ENCODE peak calls at places on chromosome 19, in seven cellular contexts. W is tibial nerve, B is HepG2, P is IMR-90, L is upper lobe of right lung, M is keratinocyte, Q is GM23338. T is an unnamed sample. For H3K4me1, the result is how much of the 10 kb centered on the place peaks cover.

GRCh38 chr19:53549354-53549753 is 11.4 kb downstream of the ZNF331 start:
- DNase-seq in Q (peak), B (no peak), L (no peak), P (peak), M (no peak), W (no peak), T (no peak)

GRCh38 chr19:44869728-44870470 is 21.2 kb upstream of the TOMM40 start:
- DNase-seq in M (no peak), Q (no peak), B (no peak), L (peak), P (peak), W (no peak), T (no peak)

GRCh38 chr19:39507715-39508364 is 7.1 kb upstream of the SELENOV start:
- DNase-seq in P (no peak), W (no peak), B (no peak), Q (no peak), L (no peak), M (no peak), T (no peak)

GRCh38 chr19:38375098-38375493 is 725 bp downstream of the PSMD8 start:
- DNase-seq in Q (no peak), L (no peak), B (no peak), W (no peak), P (peak), M (no peak), T (no peak)

GRCh38 chr19:35907377-35907745 is 734 bp downstream of the TYROBP start:
- DNase-seq in Q (no peak), P (no peak), M (no peak), B (no peak), L (peak), W (no peak), T (no peak)

GRCh38 chr19:39014037-39014436 is 18.3 kb downstream of the FBXO27 start:
- DNase-seq in Q (no peak), P (no peak), B (no peak), M (no peak), W (no peak), L (no peak), T (no peak)

GRCh38 chr19:11931051-11931450 is 6.1 kb downstream of the ZNF700 start:
- DNase-seq in W (no peak), L (no peak), Q (no peak), P (peak), M (no peak), B (no peak), T (no peak)

GRCh38 chr19:28021316-28022185 is 1191.4 kb downstream of the UQCRFS1 start:
- DNase-seq in Q (no peak), M (no peak), W (no peak), P (no peak), B (no peak), L (no peak), T (no peak)

GRCh38 chr19:13208131-13208963 is 58.1 kb downstream of the IER2 start:
- DNase-seq in L (peak), Q (no peak), B (no peak), M (no peak), P (peak), W (peak), T (no peak)

GRCh38 chr19:19403373-19403901 is 2.0 kb upstream of the GATAD2A start:
- DNase-seq in P (peak), L (no peak), Q (no peak), W (no peak), B (no peak), M (no peak), T (no peak)

GRCh38 chr19:33291623-33292534 is 10.5 kb downstream of the CEBPA start:
- DNase-seq in P (no peak), B (no peak), W (no peak), M (no peak), L (peak), Q (no peak), T (no peak)

GRCh38 chr19:48354332-48354992 is 9.3 kb downstream of the TMEM143 start:
- DNase-seq in M (no peak), L (no peak), P (peak), W (no peak), Q (no peak), B (peak), T (no peak)

GRCh38 chr19:3243851-3244700 is 19.6 kb downstream of the CELF5 start:
- DNase-seq in L (no peak), M (peak), W (no peak), Q (peak), P (peak), B (peak), T (no peak)

GRCh38 chr19:4722671-4723464 is 774 bp downstream of the DPP9 start:
- DNase-seq in B (no peak), M (no peak), L (no peak), W (no peak), P (peak), Q (no peak), T (no peak)

GRCh38 chr19:4086336-4086953 is 19.7 kb upstream of the ZBTB7A start:
- DNase-seq in L (no peak), M (no peak), W (no peak), P (no peak), B (no peak), Q (no peak), T (no peak)

GRCh38 chr19:47176627-47177090 is 46.0 kb downstream of the SAE1 start:
- DNase-seq in M (no peak), P (peak), B (no peak), W (no peak), L (no peak), Q (no peak), T (no peak)

GRCh38 chr19:50060107-50060506 is 34.3 kb downstream of the ZNF473 start:
- DNase-seq in L (no peak), Q (no peak), W (no peak), M (no peak), P (no peak), B (no peak), T (no peak)

GRCh38 chr19:11418518-11419506 is at the start of gene RGL3:
- DNase-seq in L (peak), W (no peak), P (no peak), Q (peak), B (no peak), M (no peak), T (no peak)

GRCh38 chr19:50695251-50696064 is 24.1 kb downstream of the SHANK1 start:
- DNase-seq in P (no peak), M (no peak), L (no peak), Q (peak), B (no peak), W (no peak), T (no peak)

GRCh38 chr19:50492303-50493052 is 15.8 kb upstream of the GARIN5A start:
- DNase-seq in B (no peak), Q (no peak), M (no peak), W (no peak), P (no peak), L (peak), T (no peak)

GRCh38 chr19:45130888-45131615 is 29.7 kb downstream of the NKPD1 start:
- DNase-seq in L (no peak), M (no peak), W (no peak), P (peak), B (peak), Q (no peak), T (no peak)

GRCh38 chr19:2716275-2716650 is 4.9 kb downstream of the DIRAS1 start:
- DNase-seq in Q (no peak), M (no peak), B (no peak), P (no peak), W (no peak), L (no peak), T (no peak)

GRCh38 chr19:46271488-46272197 is 25.2 kb upstream of the HIF3A start:
- DNase-seq in Q (no peak), M (no peak), P (peak), W (no peak), B (no peak), L (no peak), T (no peak)

GRCh38 chr19:47445937-47446402 is 25.7 kb downstream of the SLC8A2 start:
- DNase-seq in L (peak), B (no peak), Q (peak), M (no peak), W (no peak), P (no peak), T (no peak)

GRCh38 chr19:41192574-41193419 is at the start of gene CYP2S1:
- DNase-seq in Q (peak), P (peak), M (no peak), W (no peak), B (no peak), L (peak), T (no peak)

GRCh38 chr19:17685451-17686026 is 2.6 kb downstream of the UNC13A start:
- DNase-seq in L (no peak), P (no peak), Q (peak), W (no peak), B (no peak), M (no peak), T (no peak)

GRCh38 chr19:18450934-18451836 is 13.3 kb upstream of the ISYNA1 start:
- DNase-seq in L (peak), P (peak), M (no peak), B (peak), Q (peak), W (peak), T (no peak)

GRCh38 chr19:31908486-31909255 is 436.7 kb upstream of the ZNF507 start:
- DNase-seq in M (no peak), Q (no peak), W (no peak), L (no peak), B (no peak), P (no peak), T (no peak)

GRCh38 chr19:2695288-2695866 is 7.1 kb downstream of the GNG7 start:
- DNase-seq in P (no peak), Q (no peak), B (no peak), W (no peak), L (no peak), M (no peak), T (no peak)

GRCh38 chr19:46489445-46490272 is 6.0 kb downstream of the PNMA8B start:
- DNase-seq in W (peak), L (peak), Q (peak), P (peak), M (no peak), B (no peak), T (peak)

GRCh38 chr19:29483944-29484581 is 41.7 kb upstream of the VSTM2B start:
- DNase-seq in L (peak), B (no peak), M (no peak), P (no peak), Q (no peak), W (no peak), T (no peak)

GRCh38 chr19:18294467-18294864 is 13.0 kb upstream of the JUND start:
- DNase-seq in P (no peak), B (no peak), L (no peak), Q (peak), M (no peak), W (no peak), T (no peak)

GRCh38 chr19:3270908-3271307 is 46.4 kb downstream of the CELF5 start:
- DNase-seq in L (no peak), B (peak), Q (peak), M (no peak), W (no peak), P (peak), T (no peak)

GRCh38 chr19:57648336-57649003 is 15.5 kb downstream of the ZNF211 start:
- DNase-seq in Q (no peak), P (no peak), M (no peak), L (no peak), W (no peak), B (no peak), T (no peak)

GRCh38 chr19:19256072-19256969 is 16.8 kb downstream of the TM6SF2 start:
- DNase-seq in Q (peak), W (no peak), L (no peak), P (no peak), M (no peak), B (peak), T (no peak)

GRCh38 chr19:46442808-46443450 is 14.2 kb upstream of the PNMA8C start:
- DNase-seq in Q (no peak), M (no peak), W (no peak), L (peak), P (peak), B (no peak), T (no peak)

GRCh38 chr19:27974082-27974513 is 1238.9 kb downstream of the UQCRFS1 start:
- DNase-seq in B (peak), P (no peak), M (no peak), W (no peak), L (no peak), Q (peak), T (no peak)

GRCh38 chr19:17125052-17125727 is 49.6 kb downstream of the MYO9B start:
- DNase-seq in M (no peak), W (no peak), B (no peak), L (no peak), P (peak), Q (no peak), T (no peak)

GRCh38 chr19:38089440-38089839 is 134.6 kb downstream of the DPF1 start:
- DNase-seq in Q (no peak), L (no peak), M (no peak), B (no peak), W (no peak), P (no peak), T (no peak)

GRCh38 chr19:10010939-10011338 is 635 bp upstream of the COL5A3 start:
- DNase-seq in Q (no peak), P (no peak), B (no peak), M (no peak), W (no peak), L (no peak), T (no peak)
- H3K4me1 ChIP-seq in Q (under half), P (under half), B (under half), M (under half), W (under half), L (under half), T (under half)

DNA sequence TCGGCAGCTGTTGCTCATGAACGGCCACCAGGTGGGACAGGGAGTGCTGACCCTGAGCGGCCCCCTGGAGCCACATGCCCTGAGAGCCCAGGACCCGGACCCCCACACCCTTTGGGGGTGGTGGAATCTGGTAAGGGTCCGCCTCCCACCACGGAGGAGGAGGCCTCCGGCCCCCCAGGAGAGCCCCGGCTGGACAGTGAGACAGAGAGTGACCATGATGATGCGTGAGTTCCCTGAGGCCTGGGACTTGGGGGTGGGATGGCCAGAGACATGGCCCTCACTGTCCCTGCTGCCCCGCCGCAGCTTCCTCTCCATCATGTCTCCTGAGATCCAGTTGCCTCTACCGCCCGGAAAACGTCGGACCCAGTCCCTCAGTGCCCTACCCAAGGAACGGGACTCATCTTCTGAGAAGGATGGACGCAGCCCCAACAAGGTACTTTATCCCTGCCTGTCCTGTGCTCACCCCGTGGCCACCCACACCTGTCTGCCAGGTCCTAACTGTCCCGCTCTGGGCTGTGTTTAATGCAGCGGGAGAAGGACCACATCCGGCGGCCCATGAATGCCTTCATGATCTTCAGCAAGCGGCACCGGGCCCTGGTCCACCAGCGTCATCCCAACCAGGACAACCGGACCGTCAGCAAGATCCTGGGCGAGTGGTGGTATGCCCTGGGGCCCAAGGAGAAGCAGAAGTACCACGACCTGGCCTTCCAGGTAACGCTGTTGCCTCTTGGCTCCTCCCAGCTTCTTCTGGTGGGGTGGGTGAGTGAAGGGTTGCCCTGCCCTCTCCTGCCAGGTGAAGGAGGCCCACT is 14.7 kb upstream of the PRR19 start:
- DNase-seq in M (no peak), P (no peak), B (no peak), W (no peak), Q (no peak), L (no peak), T (no peak)
- H3K27ac ChIP-seq in M (no peak), P (no peak), B (no peak), W (peak), Q (no peak), L (no peak), T (peak)

DNA sequence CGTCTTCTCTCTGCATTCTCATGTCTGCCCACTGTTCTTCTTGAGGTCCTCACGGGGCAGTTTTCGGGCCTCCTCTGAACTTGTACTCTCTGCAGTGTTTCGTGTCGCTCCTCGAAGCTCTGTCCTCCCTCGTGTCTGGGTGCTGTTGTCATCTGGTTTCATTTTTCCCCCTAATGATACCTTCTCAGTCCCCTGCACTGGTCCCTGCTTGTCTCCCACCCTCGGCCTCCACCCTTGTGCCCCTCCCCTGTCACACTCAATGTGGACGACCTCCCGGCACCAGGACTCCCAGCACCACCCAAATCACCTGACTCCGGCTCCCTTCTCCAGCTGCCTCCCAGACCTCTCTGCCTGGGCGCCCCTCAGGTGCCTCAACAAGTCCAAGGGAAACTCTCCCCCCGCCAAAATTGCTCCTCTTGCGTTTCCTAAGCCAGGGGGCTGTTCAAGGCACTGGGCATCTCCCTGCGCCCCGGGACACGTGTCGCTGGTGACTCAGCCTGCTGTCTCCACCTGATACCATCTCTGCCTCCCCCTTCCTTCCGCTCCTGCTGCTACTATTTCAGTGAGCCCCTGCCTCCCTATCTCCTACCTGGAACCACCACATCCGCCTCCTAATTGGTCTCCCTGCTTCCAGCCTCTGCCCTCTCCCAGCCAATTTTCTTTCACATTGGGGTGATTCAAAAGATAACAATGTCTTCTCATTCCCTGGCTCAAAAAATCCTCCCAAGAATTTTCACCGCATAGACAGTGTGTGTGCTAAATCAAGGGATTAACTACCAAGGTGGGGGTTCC is 49.5 kb downstream of the RFX2 start:
- DNase-seq in Q (no peak), W (no peak), P (peak), M (peak), B (no peak), L (no peak), T (no peak)
- H3K4me1 ChIP-seq in Q (under half), W (under half), P (under half), M (half or more), B (under half), L (half or more), T (half or more)

DNA sequence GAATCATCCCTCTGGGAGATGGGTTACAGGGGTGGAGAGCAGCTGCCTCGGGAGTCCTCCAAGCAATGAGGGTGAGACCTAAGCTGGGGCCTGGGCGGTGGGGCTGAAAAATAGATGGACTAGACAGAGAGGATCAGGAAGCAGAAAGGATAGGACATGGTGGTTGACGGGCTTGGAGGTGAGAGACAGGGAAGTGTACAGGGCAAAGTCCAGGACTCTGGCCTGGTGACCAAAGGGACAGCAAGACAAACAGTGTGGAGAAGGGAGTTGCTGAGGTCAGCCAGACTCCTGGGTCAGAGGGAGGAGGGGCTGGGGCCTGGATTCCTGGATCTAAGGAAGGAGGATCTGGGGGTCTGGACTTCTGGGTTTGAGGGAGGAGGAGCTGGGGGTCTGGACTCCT is 5.5 kb downstream of the PHLDB3 start:
- DNase-seq in Q (no peak), W (no peak), L (no peak), M (no peak), P (no peak), B (peak), T (no peak)
- H3K27ac ChIP-seq in Q (no peak), W (no peak), L (no peak), M (no peak), P (no peak), B (peak), T (no peak)